ENCODE peak calls at places on chromosomes 13 and 19, in four cellular contexts. G, Q, D and C are unnamed samples.
A peak's percentile ranks its signal among the peaks of the same experiment; 100 is the strongest.

GRCh38 chr13:26011208-26011573 is 40.6 kb downstream of the SHISA2 start:
- DNase-seq in G (no peak), D (no peak), Q (no peak), C (no peak)

GRCh38 chr19:4083677-4084546 is 17.2 kb upstream of the ZBTB7A start:
- DNase-seq in G (no peak), D (peak; percentile 63), Q (peak; percentile 79), C (no peak)

GRCh38 chr19:52993342-52994178 is 20.2 kb upstream of the ERVV-1 start:
- DNase-seq in G (peak; percentile 77), Q (peak; percentile 83), D (peak; percentile 82), C (peak; percentile 78)

GRCh38 chr13:41039746-41040145 is 20.6 kb upstream of the ELF1 start:
- DNase-seq in G (no peak), Q (no peak), D (no peak), C (no peak)

GRCh38 chr19:41537789-41538188 is 38.2 kb upstream of the CEACAM21 start:
- DNase-seq in G (no peak), Q (no peak), D (no peak), C (no peak)

GRCh38 chr19:10421240-10421948 is 1.1 kb downstream of the PDE4A start:
- DNase-seq in G (no peak), D (no peak), Q (no peak), C (no peak)

GRCh38 chr19:16386619-16387240 is 62.1 kb downstream of the KLF2 start:
- DNase-seq in G (peak; percentile 38), Q (no peak), D (peak; percentile 37), C (peak; percentile 61)

GRCh38 chr19:43774103-43774939 is 6.5 kb downstream of the KCNN4 start:
- DNase-seq in D (no peak), G (peak; percentile 64), Q (peak; percentile 85), C (peak; percentile 56)

GRCh38 chr13:46106839-46107371 is 2.1 kb upstream of the CPB2 start:
- DNase-seq in Q (no peak), D (no peak), G (no peak), C (no peak)

GRCh38 chr19:29842471-29843179 is 30.8 kb downstream of the CCNE1 start:
- DNase-seq in G (no peak), D (no peak), Q (peak; percentile 71), C (no peak)

GRCh38 chr19:18644144-18645034 is 7.6 kb downstream of the KLHL26 start:
- DNase-seq in G (no peak), D (no peak), Q (no peak), C (no peak)

GRCh38 chr19:39110263-39110967 is 15.2 kb upstream of the PAK4 start:
- DNase-seq in Q (peak; percentile 77), D (peak; percentile 58), G (peak; percentile 80), C (peak; percentile 67)

GRCh38 chr19:30498707-30499106 is 126.5 kb downstream of the ZNF536 start:
- DNase-seq in D (no peak), Q (no peak), G (no peak), C (peak; percentile 67)

GRCh38 chr19:35436477-35437141 is 11.4 kb upstream of the FFAR2 start:
- DNase-seq in Q (no peak), D (peak; percentile 38), G (no peak), C (no peak)

GRCh38 chr13:73767747-73768315 is 366.4 kb downstream of the KLF12 start:
- DNase-seq in G (no peak), D (no peak), Q (no peak), C (no peak)

GRCh38 chr13:73365240-73365639 is 306.4 kb downstream of the KLF5 start:
- DNase-seq in D (no peak), Q (no peak), G (no peak), C (no peak)

GRCh38 chr19:11025445-11025844 is 63.8 kb upstream of the LDLR start:
- DNase-seq in D (no peak), G (no peak), Q (no peak), C (no peak)

GRCh38 chr19:34404109-34404909 is at the start of gene PDCD2L:
- DNase-seq in G (peak; percentile 94), D (peak; percentile 93), Q (peak; percentile 97), C (peak; percentile 81)

GRCh38 chr13:94343243-94343585 is 136.3 kb downstream of the DCT start:
- DNase-seq in Q (no peak), D (no peak), G (no peak), C (no peak)

GRCh38 chr13:97140611-97141010 is 81.5 kb upstream of the MBNL2 start:
- DNase-seq in D (no peak), G (no peak), Q (no peak), C (no peak)

GRCh38 chr13:75931116-75931515 is 295.0 kb downstream of the LMO7 start:
- DNase-seq in D (no peak), G (no peak), Q (no peak), C (no peak)

DNA sequence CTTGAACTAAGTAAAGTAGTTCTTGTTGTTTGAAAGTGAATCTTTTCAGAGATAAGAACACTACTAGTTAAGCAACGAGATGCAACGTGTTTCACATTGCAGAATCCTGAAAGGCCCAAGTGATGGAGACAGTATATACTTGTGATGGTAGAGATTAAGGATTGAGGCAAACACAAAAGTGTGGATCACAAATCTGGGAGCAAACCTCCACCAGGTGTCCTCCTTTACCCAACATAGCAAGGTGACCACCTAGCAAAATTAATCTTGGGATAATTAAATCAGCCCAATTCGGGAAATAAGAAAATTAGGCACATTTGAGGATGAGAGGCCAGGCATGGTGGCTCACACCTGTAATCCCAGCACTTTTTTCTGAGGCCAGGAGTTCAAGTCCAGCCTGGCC is 563.9 kb downstream of the DACH1 start:
- DNase-seq in D (no peak), Q (no peak), G (no peak), C (no peak)
- TF ChIP-seq CTCF in D (no peak), Q (no peak), G (no peak), C (no peak)

GRCh38 chr19:49154279-49154678 is 917 bp downstream of the HRC start:
- DNase-seq in G (no peak), Q (no peak), D (no peak), C (no peak)
- H3K27ac ChIP-seq in G (no peak overlapping the region), Q (no peak overlapping the region), D (no peak overlapping the region), C (no peak overlapping the region)

GRCh38 chr19:44809856-44810554 is 1.1 kb downstream of the BCAM start:
- DNase-seq in Q (no peak), G (no peak), D (no peak), C (no peak)
- H3K4me3 ChIP-seq in Q (peak overlapping the region; percentile 71), G (no peak overlapping the region), D (peak overlapping the region; percentile 50), C (no peak overlapping the region)

GRCh38 chr19:50008532-50008931 is 16.6 kb downstream of the VRK3 start:
- DNase-seq in G (no peak), D (no peak), Q (no peak), C (no peak)
- TF ChIP-seq CTCF in G (no peak), D (no peak), Q (no peak), C (no peak)

GRCh38 chr13:99892866-99893504 is 78.6 kb downstream of the ZIC5 start:
- DNase-seq in D (no peak), G (no peak), Q (no peak), C (no peak)

GRCh38 chr13:99894835-99895427 is 76.6 kb downstream of the ZIC5 start:
- DNase-seq in D (no peak), G (no peak), Q (no peak), C (no peak)

GRCh38 chr13:99894105-99894504 is 77.5 kb downstream of the ZIC5 start:
- DNase-seq in G (no peak), D (no peak), Q (no peak), C (no peak)

GRCh38 chr13:99893567-99893966 is 78.0 kb downstream of the ZIC5 start:
- DNase-seq in G (no peak), D (no peak), Q (no peak), C (no peak)

DNA sequence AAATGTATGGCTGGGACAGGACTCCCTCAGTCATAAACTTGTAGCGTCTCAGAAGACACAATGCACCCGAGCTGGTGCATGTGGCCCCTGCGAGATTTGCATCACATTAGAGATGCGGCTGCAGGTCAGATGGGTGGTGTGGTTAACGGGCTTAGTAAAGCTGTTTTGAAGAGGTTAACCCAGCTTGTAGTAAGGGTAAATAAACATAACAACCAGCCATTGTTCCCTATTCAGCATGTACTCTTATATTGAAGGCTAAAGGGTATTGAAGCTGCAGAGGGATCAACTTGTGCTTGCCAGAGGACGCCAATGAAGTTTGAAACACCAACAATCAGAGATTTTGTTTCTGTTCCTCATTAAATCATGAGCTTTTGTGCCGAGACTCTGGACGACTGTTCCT is 79.4 kb downstream of the ZIC5 start:
- DNase-seq in G (no peak), Q (no peak), D (no peak), C (no peak)
- H3K27ac ChIP-seq in G (no peak overlapping the region), Q (no peak overlapping the region), D (no peak overlapping the region), C (peak overlapping the region; percentile 86)

GRCh38 chr19:40282920-40283319 is 2.2 kb downstream of the AKT2 start:
- DNase-seq in D (no peak), Q (no peak), G (no peak), C (no peak)
- H3K4me3 ChIP-seq in D (no peak overlapping the region), Q (no peak overlapping the region), G (no peak overlapping the region), C (peak overlapping the region; percentile 87)

GRCh38 chr19:13847033-13847899 is 29.7 kb upstream of the NANOS3 start:
- DNase-seq in Q (peak; percentile 97), D (peak; percentile 95), G (peak; percentile 92), C (peak; percentile 83)
- TF ChIP-seq CTCF in Q (peak; percentile 34), D (no peak), G (no peak), C (no peak)

DNA sequence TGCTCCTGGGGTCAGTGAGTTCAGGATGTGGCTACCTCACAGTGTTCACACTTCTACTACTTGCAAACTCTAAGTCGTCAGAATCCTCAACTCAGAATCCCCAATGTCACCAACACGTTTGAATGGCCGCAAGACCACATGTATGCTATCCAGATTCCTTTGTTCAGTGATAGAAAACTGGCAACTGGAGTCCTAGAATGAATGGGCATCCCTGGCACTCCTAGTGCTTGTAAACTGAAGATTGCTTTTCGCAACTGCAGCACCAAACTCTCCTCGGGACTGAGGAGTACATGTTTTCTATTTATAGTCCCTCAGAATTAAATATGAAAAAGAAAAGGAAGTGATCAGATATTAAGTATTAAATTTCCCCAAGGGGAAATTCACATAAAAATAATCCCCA is 4.9 kb downstream of the SMAD9 start:
- DNase-seq in G (no peak), D (no peak), Q (no peak), C (no peak)
- H3K27ac ChIP-seq in G (no peak overlapping the region), D (no peak overlapping the region), Q (no peak overlapping the region), C (no peak overlapping the region)

GRCh38 chr19:55655648-55656040 is 809 bp downstream of the U2AF2 start:
- DNase-seq in G (no peak), D (no peak), Q (no peak), C (no peak)

GRCh38 chr19:55654323-55654832 is 457 bp upstream of the U2AF2 start:
- DNase-seq in G (peak; percentile 98), D (peak; percentile 99), Q (peak; percentile 99), C (peak; percentile 98)

GRCh38 chr19:55654833-55655647 is at the start of gene U2AF2:
- DNase-seq in Q (peak; percentile 98), D (peak; percentile 97), G (peak; percentile 97), C (peak; percentile 93)

GRCh38 chr19:55657004-55657747 is 2.3 kb downstream of the U2AF2 start:
- DNase-seq in G (no peak), D (peak; percentile 66), Q (no peak), C (no peak)

DNA sequence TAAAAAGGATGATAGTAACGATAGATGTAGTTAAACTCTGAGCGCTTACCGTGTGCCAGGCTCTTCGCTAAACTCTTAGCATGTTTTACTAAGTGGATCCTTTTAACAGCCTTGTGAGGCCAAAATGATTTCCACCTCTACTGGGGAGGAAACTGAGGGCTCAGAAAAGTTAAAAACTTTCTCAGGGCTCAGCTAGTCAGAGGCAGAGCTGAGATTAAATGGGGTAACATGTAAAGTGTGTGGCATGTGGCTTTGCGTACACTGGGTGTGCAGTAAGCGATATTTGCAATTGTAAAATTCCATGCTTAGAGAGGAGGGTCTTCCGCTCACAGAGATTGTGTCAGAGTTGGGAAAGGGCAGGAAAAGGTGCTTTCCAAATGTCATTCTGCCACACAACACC is 1.7 kb downstream of the U2AF2 start:
- DNase-seq in G (no peak), Q (no peak), D (no peak), C (no peak)
- H3K4me3 ChIP-seq in G (no peak overlapping the region), Q (peak overlapping the region; percentile 81), D (peak overlapping the region; percentile 97), C (peak overlapping the region; percentile 98)